ENCODE peak calls at places on chromosomes 12 and 14, in four cellular contexts. A is GM13976, Y is HS-5, B is foreskin melanocyte. J is an unnamed sample.

GRCh38 chr12:27425306-27425705 is 21.2 kb upstream of the SMCO2 start:
- DNase-seq in A (no peak), Y (no peak), B (no peak), J (no peak)

GRCh38 chr12:132610051-132610759 is at the start of gene LRCOL1:
- DNase-seq in Y (no peak), B (peak), A (no peak), J (no peak)

GRCh38 chr12:38544357-38545066 is 227.9 kb downstream of the ALG10B start:
- DNase-seq in Y (no peak), A (no peak), B (no peak), J (no peak)

GRCh38 chr12:10753066-10753465 is 29.9 kb upstream of the YBX3 start:
- DNase-seq in Y (peak), B (no peak), A (no peak), J (no peak)

GRCh38 chr14:62462996-62463395 is 582.3 kb downstream of the KCNH5 start:
- DNase-seq in Y (no peak), A (no peak), B (no peak), J (peak)

GRCh38 chr12:30862486-30862885 is 64.1 kb upstream of the TSPAN11 start:
- DNase-seq in A (no peak), B (no peak), Y (no peak), J (no peak)

GRCh38 chr12:122371475-122372045 is 50.9 kb downstream of the CLIP1 start:
- DNase-seq in A (no peak), B (no peak), Y (no peak), J (no peak)

GRCh38 chr12:24042651-24043050 is 93.2 kb upstream of the SOX5 start:
- DNase-seq in A (no peak), Y (no peak), B (peak), J (no peak)

GRCh38 chr14:95039993-95040348 is 117.4 kb downstream of the DICER1 start:
- DNase-seq in A (no peak), Y (no peak), B (no peak), J (no peak)

GRCh38 chr12:120674172-120674571 is 12.8 kb upstream of the MLEC start:
- DNase-seq in Y (no peak), B (no peak), A (no peak), J (no peak)

GRCh38 chr12:93541578-93542217 is 30.8 kb upstream of the SOCS2 start:
- DNase-seq in B (no peak), A (no peak), Y (no peak), J (no peak)

GRCh38 chr12:113113397-113113796 is 22.2 kb downstream of the RASAL1 start:
- DNase-seq in A (no peak), Y (no peak), B (no peak), J (no peak)

GRCh38 chr12:109621271-109621671 is 47.7 kb downstream of the MVK start:
- DNase-seq in Y (no peak), B (peak), A (no peak), J (peak)

GRCh38 chr14:47660158-47660557 is 15.2 kb downstream of the MDGA2 start:
- DNase-seq in A (no peak), Y (no peak), B (peak), J (peak)

GRCh38 chr12:67042697-67043131 is 226.4 kb upstream of the CAND1 start:
- DNase-seq in Y (peak), B (peak), A (no peak), J (peak)

GRCh38 chr12:47414511-47414910 is 291.3 kb downstream of the RPAP3 start:
- DNase-seq in Y (no peak), B (no peak), A (no peak), J (no peak)

GRCh38 chr12:25362646-25363045 is 111.9 kb upstream of the KRAS start:
- DNase-seq in B (no peak), Y (no peak), A (no peak), J (no peak)

GRCh38 chr12:108611884-108612415 is 14.1 kb upstream of the TMEM119 start:
- DNase-seq in B (no peak), Y (peak), A (no peak), J (no peak)

GRCh38 chr14:77989441-77989891 is 180.7 kb upstream of the NRXN3 start:
- DNase-seq in A (no peak), Y (no peak), B (peak), J (peak)

GRCh38 chr14:28870033-28870564 is 103.5 kb downstream of the FOXG1 start:
- DNase-seq in B (no peak), A (no peak), Y (no peak), J (no peak)

GRCh38 chr12:80708535-80709328 is 1.3 kb downstream of the MYF6 start:
- DNase-seq in Y (no peak), B (no peak), A (no peak), J (no peak)

GRCh38 chr12:27602516-27602915 is 78.5 kb downstream of the PPFIBP1 start:
- DNase-seq in B (peak), Y (no peak), A (no peak), J (no peak)

GRCh38 chr14:20631821-20632389 is 9.6 kb downstream of the OR6S1 start:
- DNase-seq in A (no peak), Y (no peak), B (peak), J (peak)

J was measured in pons.